ENCODE peak calls at places on chromosomes 4 and X, in nine cellular contexts. One of them, this sample, is unnamed.

GRCh38 chr4:162959056-162959455 is 207.6 kb downstream of the NAF1 start:
- DNase-seq in CD8-positive, alpha-beta memory T cell: no peak
- DNase-seq in adrenal gland: no peak
- DNase-seq in activated CD4-positive, alpha-beta T cell treated with anti-CD3 and anti-CD28 coated beads, Interleukin-2, amount 50 U/mL, for 1 hour: no peak
- DNase-seq in stimulated activated CD8-positive, alpha-beta memory T cell treated with anti-CD3 and anti-CD28 coated beads, Interleukin-12 subunit alpha, Interleukin-12 subunit beta, amount 100 ng/mL, for 4 hours: no peak
- DNase-seq in hippocampal formation: peak; percentile 2
- DNase-seq in midbrain: no peak
- DNase-seq in EL: no peak
- DNase-seq in GM23338: peak; percentile 36
- DNase-seq in this sample: no peak

GRCh38 chr4:140185725-140186124 is 31.7 kb upstream of the MAML3 start:
- DNase-seq in CD8-positive, alpha-beta memory T cell: no peak
- DNase-seq in adrenal gland: no peak
- DNase-seq in activated CD4-positive, alpha-beta T cell treated with anti-CD3 and anti-CD28 coated beads, Interleukin-2, amount 50 U/mL, for 1 hour: no peak
- DNase-seq in stimulated activated CD8-positive, alpha-beta memory T cell treated with anti-CD3 and anti-CD28 coated beads, Interleukin-12 subunit alpha, Interleukin-12 subunit beta, amount 100 ng/mL, for 4 hours: no peak
- DNase-seq in hippocampal formation: no peak
- DNase-seq in midbrain: no peak
- DNase-seq in EL: no peak
- DNase-seq in GM23338: no peak
- DNase-seq in this sample: no peak

GRCh38 chr4:153143527-153144348 is 60.5 kb upstream of the TRIM2 start:
- DNase-seq in CD8-positive, alpha-beta memory T cell: no peak
- DNase-seq in adrenal gland: no peak
- DNase-seq in activated CD4-positive, alpha-beta T cell treated with anti-CD3 and anti-CD28 coated beads, Interleukin-2, amount 50 U/mL, for 1 hour: no peak
- DNase-seq in stimulated activated CD8-positive, alpha-beta memory T cell treated with anti-CD3 and anti-CD28 coated beads, Interleukin-12 subunit alpha, Interleukin-12 subunit beta, amount 100 ng/mL, for 4 hours: no peak
- DNase-seq in hippocampal formation: no peak
- DNase-seq in midbrain: no peak
- DNase-seq in EL: peak; percentile 70
- DNase-seq in GM23338: peak; percentile 48
- DNase-seq in this sample: no peak

GRCh38 chr4:2924765-2925301 is 38.4 kb downstream of the NOP14 start:
- DNase-seq in CD8-positive, alpha-beta memory T cell: no peak
- DNase-seq in adrenal gland: no peak
- DNase-seq in activated CD4-positive, alpha-beta T cell treated with anti-CD3 and anti-CD28 coated beads, Interleukin-2, amount 50 U/mL, for 1 hour: no peak
- DNase-seq in stimulated activated CD8-positive, alpha-beta memory T cell treated with anti-CD3 and anti-CD28 coated beads, Interleukin-12 subunit alpha, Interleukin-12 subunit beta, amount 100 ng/mL, for 4 hours: no peak
- DNase-seq in hippocampal formation: no peak
- DNase-seq in midbrain: no peak
- DNase-seq in EL: no peak
- DNase-seq in GM23338: no peak
- DNase-seq in this sample: no peak

GRCh38 chrX:129632443-129632842 is 22.3 kb downstream of the APLN start:
- DNase-seq in CD8-positive, alpha-beta memory T cell: no peak
- DNase-seq in adrenal gland: no peak
- DNase-seq in activated CD4-positive, alpha-beta T cell treated with anti-CD3 and anti-CD28 coated beads, Interleukin-2, amount 50 U/mL, for 1 hour: no peak
- DNase-seq in stimulated activated CD8-positive, alpha-beta memory T cell treated with anti-CD3 and anti-CD28 coated beads, Interleukin-12 subunit alpha, Interleukin-12 subunit beta, amount 100 ng/mL, for 4 hours: no peak
- DNase-seq in hippocampal formation: no peak
- DNase-seq in midbrain: no peak
- DNase-seq in EL: no peak
- DNase-seq in GM23338: no peak
- DNase-seq in this sample: no peak

GRCh38 chr4:40157444-40157843 is 39.4 kb upstream of the RHOH start:
- DNase-seq in CD8-positive, alpha-beta memory T cell: no peak
- DNase-seq in adrenal gland: no peak
- DNase-seq in activated CD4-positive, alpha-beta T cell treated with anti-CD3 and anti-CD28 coated beads, Interleukin-2, amount 50 U/mL, for 1 hour: no peak
- DNase-seq in stimulated activated CD8-positive, alpha-beta memory T cell treated with anti-CD3 and anti-CD28 coated beads, Interleukin-12 subunit alpha, Interleukin-12 subunit beta, amount 100 ng/mL, for 4 hours: no peak
- DNase-seq in hippocampal formation: no peak
- DNase-seq in midbrain: no peak
- DNase-seq in EL: no peak
- DNase-seq in GM23338: no peak
- DNase-seq in this sample: no peak

GRCh38 chr4:141571368-141571767 is 65.0 kb upstream of the IL15 start:
- DNase-seq in CD8-positive, alpha-beta memory T cell: no peak
- DNase-seq in adrenal gland: no peak
- DNase-seq in activated CD4-positive, alpha-beta T cell treated with anti-CD3 and anti-CD28 coated beads, Interleukin-2, amount 50 U/mL, for 1 hour: no peak
- DNase-seq in stimulated activated CD8-positive, alpha-beta memory T cell treated with anti-CD3 and anti-CD28 coated beads, Interleukin-12 subunit alpha, Interleukin-12 subunit beta, amount 100 ng/mL, for 4 hours: no peak
- DNase-seq in hippocampal formation: no peak
- DNase-seq in midbrain: no peak
- DNase-seq in EL: peak; percentile 56
- DNase-seq in GM23338: no peak
- DNase-seq in this sample: peak; percentile 3

GRCh38 chrX:20432048-20432447 is 165.3 kb upstream of the RPS6KA3 start:
- DNase-seq in CD8-positive, alpha-beta memory T cell: no peak
- DNase-seq in adrenal gland: no peak
- DNase-seq in activated CD4-positive, alpha-beta T cell treated with anti-CD3 and anti-CD28 coated beads, Interleukin-2, amount 50 U/mL, for 1 hour: no peak
- DNase-seq in stimulated activated CD8-positive, alpha-beta memory T cell treated with anti-CD3 and anti-CD28 coated beads, Interleukin-12 subunit alpha, Interleukin-12 subunit beta, amount 100 ng/mL, for 4 hours: no peak
- DNase-seq in hippocampal formation: no peak
- DNase-seq in midbrain: no peak
- DNase-seq in EL: peak; percentile 64
- DNase-seq in GM23338: no peak
- DNase-seq in this sample: no peak

GRCh38 chrX:111568356-111568755 is 56.9 kb downstream of the SERTM2 start:
- DNase-seq in CD8-positive, alpha-beta memory T cell: no peak
- DNase-seq in adrenal gland: no peak
- DNase-seq in activated CD4-positive, alpha-beta T cell treated with anti-CD3 and anti-CD28 coated beads, Interleukin-2, amount 50 U/mL, for 1 hour: no peak
- DNase-seq in stimulated activated CD8-positive, alpha-beta memory T cell treated with anti-CD3 and anti-CD28 coated beads, Interleukin-12 subunit alpha, Interleukin-12 subunit beta, amount 100 ng/mL, for 4 hours: no peak
- DNase-seq in hippocampal formation: no peak
- DNase-seq in midbrain: no peak
- DNase-seq in EL: peak; percentile 5
- DNase-seq in GM23338: peak; percentile 63
- DNase-seq in this sample: peak; percentile 0

GRCh38 chrX:110219920-110220319 is 98.0 kb downstream of the AMMECR1 start:
- DNase-seq in CD8-positive, alpha-beta memory T cell: no peak
- DNase-seq in adrenal gland: no peak
- DNase-seq in activated CD4-positive, alpha-beta T cell treated with anti-CD3 and anti-CD28 coated beads, Interleukin-2, amount 50 U/mL, for 1 hour: no peak
- DNase-seq in stimulated activated CD8-positive, alpha-beta memory T cell treated with anti-CD3 and anti-CD28 coated beads, Interleukin-12 subunit alpha, Interleukin-12 subunit beta, amount 100 ng/mL, for 4 hours: no peak
- DNase-seq in hippocampal formation: no peak
- DNase-seq in midbrain: no peak
- DNase-seq in EL: peak; percentile 49
- DNase-seq in GM23338: no peak
- DNase-seq in this sample: no peak

GRCh38 chr4:168440442-168441264 is 39.6 kb downstream of the DDX60L start:
- DNase-seq in CD8-positive, alpha-beta memory T cell: no peak
- DNase-seq in adrenal gland: no peak
- DNase-seq in activated CD4-positive, alpha-beta T cell treated with anti-CD3 and anti-CD28 coated beads, Interleukin-2, amount 50 U/mL, for 1 hour: no peak
- DNase-seq in stimulated activated CD8-positive, alpha-beta memory T cell treated with anti-CD3 and anti-CD28 coated beads, Interleukin-12 subunit alpha, Interleukin-12 subunit beta, amount 100 ng/mL, for 4 hours: no peak
- DNase-seq in hippocampal formation: no peak
- DNase-seq in midbrain: no peak
- DNase-seq in EL: peak; percentile 71
- DNase-seq in GM23338: no peak
- DNase-seq in this sample: no peak

GRCh38 chrX:19342331-19342906 is 1.3 kb upstream of the PDHA1 start:
- DNase-seq in CD8-positive, alpha-beta memory T cell: no peak
- DNase-seq in adrenal gland: no peak
- DNase-seq in activated CD4-positive, alpha-beta T cell treated with anti-CD3 and anti-CD28 coated beads, Interleukin-2, amount 50 U/mL, for 1 hour: no peak
- DNase-seq in stimulated activated CD8-positive, alpha-beta memory T cell treated with anti-CD3 and anti-CD28 coated beads, Interleukin-12 subunit alpha, Interleukin-12 subunit beta, amount 100 ng/mL, for 4 hours: no peak
- DNase-seq in hippocampal formation: no peak
- DNase-seq in midbrain: peak; percentile 10
- DNase-seq in EL: no peak
- DNase-seq in GM23338: no peak
- DNase-seq in this sample: no peak

GRCh38 chrX:8629871-8630270 is 102.1 kb downstream of the ANOS1 start:
- DNase-seq in CD8-positive, alpha-beta memory T cell: no peak
- DNase-seq in adrenal gland: no peak
- DNase-seq in activated CD4-positive, alpha-beta T cell treated with anti-CD3 and anti-CD28 coated beads, Interleukin-2, amount 50 U/mL, for 1 hour: no peak
- DNase-seq in stimulated activated CD8-positive, alpha-beta memory T cell treated with anti-CD3 and anti-CD28 coated beads, Interleukin-12 subunit alpha, Interleukin-12 subunit beta, amount 100 ng/mL, for 4 hours: no peak
- DNase-seq in hippocampal formation: no peak
- DNase-seq in midbrain: no peak
- DNase-seq in EL: peak; percentile 71
- DNase-seq in GM23338: no peak
- DNase-seq in this sample: no peak

GRCh38 chr4:88696620-88697019 is 1.0 kb downstream of the NAP1L5 start:
- DNase-seq in CD8-positive, alpha-beta memory T cell: no peak
- DNase-seq in adrenal gland: no peak
- DNase-seq in activated CD4-positive, alpha-beta T cell treated with anti-CD3 and anti-CD28 coated beads, Interleukin-2, amount 50 U/mL, for 1 hour: no peak
- DNase-seq in stimulated activated CD8-positive, alpha-beta memory T cell treated with anti-CD3 and anti-CD28 coated beads, Interleukin-12 subunit alpha, Interleukin-12 subunit beta, amount 100 ng/mL, for 4 hours: no peak
- DNase-seq in hippocampal formation: no peak
- DNase-seq in midbrain: no peak
- DNase-seq in EL: no peak
- DNase-seq in GM23338: no peak
- DNase-seq in this sample: no peak

GRCh38 chr4:107647591-107647990 is 72.4 kb downstream of the PAPSS1 start:
- DNase-seq in CD8-positive, alpha-beta memory T cell: no peak
- DNase-seq in adrenal gland: no peak
- DNase-seq in activated CD4-positive, alpha-beta T cell treated with anti-CD3 and anti-CD28 coated beads, Interleukin-2, amount 50 U/mL, for 1 hour: no peak
- DNase-seq in stimulated activated CD8-positive, alpha-beta memory T cell treated with anti-CD3 and anti-CD28 coated beads, Interleukin-12 subunit alpha, Interleukin-12 subunit beta, amount 100 ng/mL, for 4 hours: no peak
- DNase-seq in hippocampal formation: no peak
- DNase-seq in midbrain: no peak
- DNase-seq in EL: peak; percentile 2
- DNase-seq in GM23338: no peak
- DNase-seq in this sample: no peak

GRCh38 chrX:123186796-123187195 is 2.7 kb downstream of the GRIA3 start:
- DNase-seq in CD8-positive, alpha-beta memory T cell: no peak
- DNase-seq in adrenal gland: no peak
- DNase-seq in activated CD4-positive, alpha-beta T cell treated with anti-CD3 and anti-CD28 coated beads, Interleukin-2, amount 50 U/mL, for 1 hour: no peak
- DNase-seq in stimulated activated CD8-positive, alpha-beta memory T cell treated with anti-CD3 and anti-CD28 coated beads, Interleukin-12 subunit alpha, Interleukin-12 subunit beta, amount 100 ng/mL, for 4 hours: no peak
- DNase-seq in hippocampal formation: no peak
- DNase-seq in midbrain: no peak
- DNase-seq in EL: no peak
- DNase-seq in GM23338: no peak
- DNase-seq in this sample: no peak

GRCh38 chr4:101556845-101557244 is 209.5 kb upstream of the PPP3CA start:
- DNase-seq in CD8-positive, alpha-beta memory T cell: no peak
- DNase-seq in adrenal gland: no peak
- DNase-seq in activated CD4-positive, alpha-beta T cell treated with anti-CD3 and anti-CD28 coated beads, Interleukin-2, amount 50 U/mL, for 1 hour: no peak
- DNase-seq in stimulated activated CD8-positive, alpha-beta memory T cell treated with anti-CD3 and anti-CD28 coated beads, Interleukin-12 subunit alpha, Interleukin-12 subunit beta, amount 100 ng/mL, for 4 hours: no peak
- DNase-seq in hippocampal formation: no peak
- DNase-seq in midbrain: no peak
- DNase-seq in EL: no peak
- DNase-seq in GM23338: no peak
- DNase-seq in this sample: no peak

GRCh38 chr4:108375434-108375833 is 206.7 kb upstream of the LEF1 start:
- DNase-seq in CD8-positive, alpha-beta memory T cell: no peak
- DNase-seq in adrenal gland: no peak
- DNase-seq in activated CD4-positive, alpha-beta T cell treated with anti-CD3 and anti-CD28 coated beads, Interleukin-2, amount 50 U/mL, for 1 hour: no peak
- DNase-seq in stimulated activated CD8-positive, alpha-beta memory T cell treated with anti-CD3 and anti-CD28 coated beads, Interleukin-12 subunit alpha, Interleukin-12 subunit beta, amount 100 ng/mL, for 4 hours: no peak
- DNase-seq in hippocampal formation: no peak
- DNase-seq in midbrain: no peak
- DNase-seq in EL: no peak
- DNase-seq in GM23338: no peak
- DNase-seq in this sample: no peak

GRCh38 chr4:7523526-7523925 is 88.8 kb upstream of the PSAPL1 start:
- DNase-seq in CD8-positive, alpha-beta memory T cell: no peak
- DNase-seq in adrenal gland: no peak
- DNase-seq in activated CD4-positive, alpha-beta T cell treated with anti-CD3 and anti-CD28 coated beads, Interleukin-2, amount 50 U/mL, for 1 hour: no peak
- DNase-seq in stimulated activated CD8-positive, alpha-beta memory T cell treated with anti-CD3 and anti-CD28 coated beads, Interleukin-12 subunit alpha, Interleukin-12 subunit beta, amount 100 ng/mL, for 4 hours: no peak
- DNase-seq in hippocampal formation: no peak
- DNase-seq in midbrain: no peak
- DNase-seq in EL: no peak
- DNase-seq in GM23338: no peak
- DNase-seq in this sample: no peak

GRCh38 chrX:124346877-124347241 is 496 bp downstream of the SH2D1A start:
- DNase-seq in CD8-positive, alpha-beta memory T cell: no peak
- DNase-seq in adrenal gland: no peak
- DNase-seq in activated CD4-positive, alpha-beta T cell treated with anti-CD3 and anti-CD28 coated beads, Interleukin-2, amount 50 U/mL, for 1 hour: no peak
- DNase-seq in stimulated activated CD8-positive, alpha-beta memory T cell treated with anti-CD3 and anti-CD28 coated beads, Interleukin-12 subunit alpha, Interleukin-12 subunit beta, amount 100 ng/mL, for 4 hours: no peak
- DNase-seq in hippocampal formation: no peak
- DNase-seq in midbrain: no peak
- DNase-seq in EL: no peak
- DNase-seq in GM23338: no peak
- DNase-seq in this sample: no peak

GRCh38 chrX:151206871-151207270 is 30.5 kb downstream of the GPR50 start:
- DNase-seq in CD8-positive, alpha-beta memory T cell: no peak
- DNase-seq in adrenal gland: no peak
- DNase-seq in activated CD4-positive, alpha-beta T cell treated with anti-CD3 and anti-CD28 coated beads, Interleukin-2, amount 50 U/mL, for 1 hour: no peak
- DNase-seq in stimulated activated CD8-positive, alpha-beta memory T cell treated with anti-CD3 and anti-CD28 coated beads, Interleukin-12 subunit alpha, Interleukin-12 subunit beta, amount 100 ng/mL, for 4 hours: no peak
- DNase-seq in hippocampal formation: no peak
- DNase-seq in midbrain: no peak
- DNase-seq in EL: no peak
- DNase-seq in GM23338: no peak
- DNase-seq in this sample: no peak

GRCh38 chr4:23789765-23790164 is 100.1 kb downstream of the PPARGC1A start:
- DNase-seq in CD8-positive, alpha-beta memory T cell: no peak
- DNase-seq in adrenal gland: peak; percentile 42
- DNase-seq in activated CD4-positive, alpha-beta T cell treated with anti-CD3 and anti-CD28 coated beads, Interleukin-2, amount 50 U/mL, for 1 hour: no peak
- DNase-seq in stimulated activated CD8-positive, alpha-beta memory T cell treated with anti-CD3 and anti-CD28 coated beads, Interleukin-12 subunit alpha, Interleukin-12 subunit beta, amount 100 ng/mL, for 4 hours: no peak
- DNase-seq in hippocampal formation: no peak
- DNase-seq in midbrain: no peak
- DNase-seq in EL: peak; percentile 83
- DNase-seq in GM23338: no peak
- DNase-seq in this sample: no peak

GRCh38 chr4:2817701-2818350 is 24.9 kb downstream of the SH3BP2 start:
- DNase-seq in CD8-positive, alpha-beta memory T cell: no peak
- DNase-seq in adrenal gland: no peak
- DNase-seq in activated CD4-positive, alpha-beta T cell treated with anti-CD3 and anti-CD28 coated beads, Interleukin-2, amount 50 U/mL, for 1 hour: peak; percentile 28
- DNase-seq in stimulated activated CD8-positive, alpha-beta memory T cell treated with anti-CD3 and anti-CD28 coated beads, Interleukin-12 subunit alpha, Interleukin-12 subunit beta, amount 100 ng/mL, for 4 hours: no peak
- DNase-seq in hippocampal formation: no peak
- DNase-seq in midbrain: no peak
- DNase-seq in EL: peak; percentile 35
- DNase-seq in GM23338: peak; percentile 77
- DNase-seq in this sample: no peak

GRCh38 chr4:141853091-141853734 is 216.8 kb downstream of the IL15 start:
- DNase-seq in CD8-positive, alpha-beta memory T cell: no peak
- DNase-seq in adrenal gland: no peak
- DNase-seq in activated CD4-positive, alpha-beta T cell treated with anti-CD3 and anti-CD28 coated beads, Interleukin-2, amount 50 U/mL, for 1 hour: no peak
- DNase-seq in stimulated activated CD8-positive, alpha-beta memory T cell treated with anti-CD3 and anti-CD28 coated beads, Interleukin-12 subunit alpha, Interleukin-12 subunit beta, amount 100 ng/mL, for 4 hours: no peak
- DNase-seq in hippocampal formation: no peak
- DNase-seq in midbrain: no peak
- DNase-seq in EL: peak; percentile 30
- DNase-seq in GM23338: no peak
- DNase-seq in this sample: no peak

GRCh38 chrX:143437439-143437838 is 79.8 kb downstream of the SPANXN3 start:
- DNase-seq in CD8-positive, alpha-beta memory T cell: no peak
- DNase-seq in adrenal gland: no peak
- DNase-seq in activated CD4-positive, alpha-beta T cell treated with anti-CD3 and anti-CD28 coated beads, Interleukin-2, amount 50 U/mL, for 1 hour: no peak
- DNase-seq in stimulated activated CD8-positive, alpha-beta memory T cell treated with anti-CD3 and anti-CD28 coated beads, Interleukin-12 subunit alpha, Interleukin-12 subunit beta, amount 100 ng/mL, for 4 hours: no peak
- DNase-seq in hippocampal formation: no peak
- DNase-seq in midbrain: no peak
- DNase-seq in EL: no peak
- DNase-seq in GM23338: peak; percentile 53
- DNase-seq in this sample: no peak

GRCh38 chrX:130091976-130092522 is 18.2 kb downstream of the ELF4 start:
- DNase-seq in CD8-positive, alpha-beta memory T cell: peak; percentile 72
- DNase-seq in adrenal gland: no peak
- DNase-seq in activated CD4-positive, alpha-beta T cell treated with anti-CD3 and anti-CD28 coated beads, Interleukin-2, amount 50 U/mL, for 1 hour: peak; percentile 75
- DNase-seq in stimulated activated CD8-positive, alpha-beta memory T cell treated with anti-CD3 and anti-CD28 coated beads, Interleukin-12 subunit alpha, Interleukin-12 subunit beta, amount 100 ng/mL, for 4 hours: peak; percentile 71
- DNase-seq in hippocampal formation: no peak
- DNase-seq in midbrain: no peak
- DNase-seq in EL: peak; percentile 4
- DNase-seq in GM23338: peak; percentile 30
- DNase-seq in this sample: no peak

GRCh38 chr4:184961693-184962092 is 56.6 kb upstream of the HELT start:
- DNase-seq in CD8-positive, alpha-beta memory T cell: no peak
- DNase-seq in adrenal gland: no peak
- DNase-seq in activated CD4-positive, alpha-beta T cell treated with anti-CD3 and anti-CD28 coated beads, Interleukin-2, amount 50 U/mL, for 1 hour: no peak
- DNase-seq in stimulated activated CD8-positive, alpha-beta memory T cell treated with anti-CD3 and anti-CD28 coated beads, Interleukin-12 subunit alpha, Interleukin-12 subunit beta, amount 100 ng/mL, for 4 hours: no peak
- DNase-seq in hippocampal formation: no peak
- DNase-seq in midbrain: no peak
- DNase-seq in EL: no peak
- DNase-seq in GM23338: peak; percentile 35
- DNase-seq in this sample: no peak